ENCODE peak calls at places on chromosomes 16 and 17, in six cellular contexts. D is stomach, I is breast epithelium, Q is esophagus muscularis mucosa, O is spleen, X is prostate gland. B is an unnamed sample.
A peak's percentile ranks its signal among the peaks of the same experiment; 100 is the strongest.

GRCh38 chr17:77451271-77451893 is 310.6 kb downstream of the SEC14L1 start:
- DNase-seq in D (peak; percentile 81), I (peak; percentile 68), Q (no peak), O (peak; percentile 95), X (peak; percentile 66), B (peak; percentile 83)

GRCh38 chr17:8988263-8988662 is 22.8 kb upstream of the PIK3R5 start:
- DNase-seq in D (no peak), I (no peak), Q (no peak), O (no peak), X (no peak), B (no peak)

GRCh38 chr17:40980594-40980993 is 3.5 kb downstream of the KRT40 start:
- DNase-seq in D (no peak), I (no peak), Q (no peak), O (no peak), X (no peak), B (no peak)

GRCh38 chr16:28609631-28610594 is at the start of gene SULT1A1:
- DNase-seq in D (peak; percentile 92), I (peak; percentile 66), Q (peak; percentile 92), O (peak; percentile 90), X (no peak), B (peak; percentile 96)

GRCh38 chr17:82900741-82901140 is 60.9 kb upstream of the ZNF750 start:
- DNase-seq in D (no peak), I (no peak), Q (no peak), O (no peak), X (no peak), B (no peak)

GRCh38 chr17:78411241-78411855 is 32.9 kb downstream of the PGS1 start:
- DNase-seq in D (no peak), I (no peak), Q (no peak), O (peak; percentile 87), X (no peak), B (peak; percentile 70)

GRCh38 chr17:60352569-60352968 is 39.4 kb downstream of the USP32 start:
- DNase-seq in D (no peak), I (no peak), Q (no peak), O (no peak), X (no peak), B (no peak)

GRCh38 chr17:62807812-62808575 is at the start of gene MARCHF10:
- DNase-seq in D (peak; percentile 28), I (no peak), Q (no peak), O (peak; percentile 75), X (no peak), B (peak; percentile 16)

GRCh38 chr16:88865742-88866141 is 718 bp downstream of the PABPN1L start:
- DNase-seq in D (no peak), I (no peak), Q (no peak), O (no peak), X (no peak), B (no peak)

GRCh38 chr16:14196539-14196938 is 125.4 kb downstream of the MRTFB start:
- DNase-seq in D (no peak), I (no peak), Q (no peak), O (no peak), X (no peak), B (no peak)

GRCh38 chr16:24610421-24610765 is 71.0 kb downstream of the RBBP6 start:
- DNase-seq in D (no peak), I (no peak), Q (no peak), O (peak; percentile 73), X (no peak), B (peak; percentile 12)

GRCh38 chr17:43528988-43529814 is 16.9 kb downstream of the ETV4 start:
- DNase-seq in D (no peak), I (no peak), Q (no peak), O (peak; percentile 21), X (no peak), B (no peak)
- TF ChIP-seq POLR2AphosphoS5 in D (no peak), I (no peak), Q (no peak), O (no peak), X (no peak), B (no peak)

GRCh38 chr16:75429621-75430403 is 3.5 kb downstream of the CFDP1 start:
- DNase-seq in D (no peak), I (no peak), Q (no peak), O (no peak), X (no peak), B (no peak)

GRCh38 chr16:75432828-75433731 is at the start of gene CFDP1:
- DNase-seq in D (peak; percentile 96), I (peak; percentile 95), Q (peak; percentile 98), O (peak; percentile 99), X (peak; percentile 96), B (peak; percentile 96)

GRCh38 chr16:75433732-75434413 is 570 bp upstream of the CFDP1 start:
- DNase-seq in D (peak; percentile 71), I (peak; percentile 79), Q (peak; percentile 93), O (peak; percentile 78), X (peak; percentile 84), B (peak; percentile 74)
- TF ChIP-seq POLR2A in D (no peak), I (peak; percentile 27), Q (no peak), O (no peak), X (no peak), B (no peak)

GRCh38 chr17:17165666-17166308 is 40.3 kb downstream of the PLD6 start:
- DNase-seq in D (no peak), I (no peak), Q (no peak), O (no peak), X (no peak), B (no peak)
- H3K36me3 ChIP-seq in D (peaks cover 100% of the 10 kb centered on the region), I (no peaks in the 10 kb centered on the region), Q (peaks cover 85% of the 10 kb centered on the region), O (peaks cover 86% of the 10 kb centered on the region), X (peaks cover 14% of the 10 kb centered on the region), B (no peaks in the 10 kb centered on the region)

GRCh38 chr16:19664166-19664565 is 53.9 kb downstream of the KNOP1 start:
- DNase-seq in D (no peak), I (no peak), Q (no peak), O (no peak), X (no peak), B (no peak)
- TF ChIP-seq POLR2AphosphoS5 in D (no peak), I (no peak), Q (no peak), O (no peak), X (no peak), B (no peak)

DNA sequence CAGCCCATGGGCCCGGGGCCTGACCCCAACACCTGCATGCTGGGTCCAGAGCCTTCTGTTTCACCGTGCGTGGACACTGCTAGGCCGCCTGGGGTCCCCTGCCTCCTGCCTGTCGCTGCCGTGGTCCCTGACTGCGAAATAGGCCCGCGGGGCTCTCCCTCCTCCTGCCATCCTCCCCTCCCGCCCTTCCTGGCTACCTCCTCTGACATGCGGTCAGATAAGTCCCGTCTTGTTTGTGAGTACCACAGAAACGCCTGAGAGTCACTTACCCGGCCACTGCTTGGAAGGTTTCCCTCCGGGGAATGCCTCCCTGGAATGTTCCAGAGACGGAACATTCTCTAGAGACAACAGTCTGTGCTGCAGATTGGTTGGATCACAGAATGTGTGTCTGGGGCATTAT is 22.8 kb downstream of the CIBAR2 start:
- DNase-seq in D (no peak), I (peak; percentile 81), Q (no peak), O (no peak), X (peak; percentile 79), B (no peak)
- TF ChIP-seq POLR2A in D (no peak), I (no peak), Q (no peak), O (no peak), X (no peak), B (no peak)

GRCh38 chr16:20818929-20819585 is 12.7 kb downstream of the REXO5 start:
- DNase-seq in D (no peak), I (no peak), Q (no peak), O (no peak), X (no peak), B (no peak)
- H3K36me3 ChIP-seq in D (peaks cover 22% of the 10 kb centered on the region), I (no peaks in the 10 kb centered on the region), Q (no peaks in the 10 kb centered on the region), O (no peaks in the 10 kb centered on the region), X (no peaks in the 10 kb centered on the region), B (no peaks in the 10 kb centered on the region)